ENCODE peak calls at places on chromosome 15, in five cellular contexts. S is RWPE1, H is glutamatergic neuron, C is sigmoid colon, D is progenitor cell of endocrine pancreas. U is an unnamed sample.

GRCh38 chr15:50767332-50767861 is 1.9 kb upstream of the SPPL2A start:
- DNase-seq in D (no peak), H (no peak), C (no peak), S (no peak), U (no peak)

GRCh38 chr15:57320543-57321220 is 55.6 kb upstream of the CGNL1 start:
- DNase-seq in H (no peak), D (no peak), C (no peak), S (no peak), U (no peak)

GRCh38 chr15:67249830-67250229 is 4.6 kb downstream of the AAGAB start:
- DNase-seq in C (no peak), S (no peak), D (no peak), H (no peak), U (no peak)

GRCh38 chr15:82823049-82823448 is 13.6 kb downstream of the WHAMM start:
- DNase-seq in H (no peak), C (no peak), D (no peak), S (no peak), U (no peak)

GRCh38 chr15:60375255-60375809 is 22.5 kb downstream of the ANXA2 start:
- DNase-seq in H (no peak), C (no peak), D (no peak), S (no peak), U (no peak)

GRCh38 chr15:86915811-86916331 is 836.2 kb downstream of the AGBL1 start:
- DNase-seq in H (peak), S (peak), D (no peak), C (no peak), U (no peak)

GRCh38 chr15:75696303-75696657 is 16.4 kb downstream of the CSPG4 start:
- DNase-seq in H (no peak), D (no peak), S (no peak), C (peak), U (no peak)

GRCh38 chr15:67945131-67945530 is 105.3 kb upstream of the RNU6-1 start:
- DNase-seq in C (no peak), H (no peak), S (no peak), D (no peak), U (no peak)

GRCh38 chr15:58524247-58524646 is 92.5 kb downstream of the LIPC start:
- DNase-seq in D (no peak), H (no peak), S (no peak), C (no peak), U (no peak)

GRCh38 chr15:87703238-87704111 is 553.1 kb downstream of the NTRK3 start:
- DNase-seq in H (no peak), D (no peak), S (no peak), C (no peak), U (no peak)

GRCh38 chr15:87672309-87672897 is 584.1 kb downstream of the NTRK3 start:
- DNase-seq in H (peak), C (no peak), D (peak), S (peak), U (no peak)

GRCh38 chr15:34039506-34040123 is 611 bp upstream of the AVEN start:
- DNase-seq in H (no peak), S (no peak), D (no peak), C (no peak), U (no peak)

GRCh38 chr15:60421544-60421943 is 23.8 kb upstream of the ANXA2 start:
- DNase-seq in H (no peak), D (no peak), C (no peak), S (peak), U (no peak)

GRCh38 chr15:60397772-60398445 is at the start of gene ANXA2:
- DNase-seq in C (peak), S (peak), D (peak), H (peak), U (peak)

GRCh38 chr15:71440479-71441071 is 325.3 kb downstream of the THSD4 start:
- DNase-seq in D (no peak), C (no peak), H (no peak), S (peak), U (no peak)

GRCh38 chr15:92902020-92902419 is 1.9 kb downstream of the CHD2 start:
- DNase-seq in C (no peak), H (no peak), D (no peak), S (no peak), U (no peak)

GRCh38 chr15:31434418-31435255 is 108.0 kb downstream of the KLF13 start:
- DNase-seq in S (peak), D (no peak), C (peak), H (no peak), U (peak)

GRCh38 chr15:31327674-31328424 is 1.2 kb downstream of the KLF13 start:
- DNase-seq in H (peak), C (peak), D (peak), S (peak), U (peak)

GRCh38 chr15:25697586-25697985 is 165.5 kb downstream of the ATP10A start:
- DNase-seq in H (no peak), D (no peak), S (no peak), C (no peak), U (no peak)

GRCh38 chr15:57732526-57733331 is 26.2 kb downstream of the POLR2M start:
- DNase-seq in D (peak), C (no peak), S (peak), H (peak), U (no peak)

GRCh38 chr15:51536965-51537574 is 85.5 kb downstream of the DMXL2 start:
- DNase-seq in C (no peak), S (peak), H (no peak), D (no peak), U (no peak)

GRCh38 chr15:25089577-25089976 is 134.8 kb downstream of the SNRPN start:
- DNase-seq in H (no peak), D (no peak), C (no peak), S (no peak), U (no peak)

GRCh38 chr15:49286649-49287394 is 116.8 kb downstream of the GALK2 start:
- DNase-seq in D (no peak), H (no peak), S (no peak), C (no peak), U (no peak)

GRCh38 chr15:25810631-25811077 is 52.5 kb downstream of the ATP10A start:
- DNase-seq in S (no peak), H (no peak), D (no peak), C (no peak), U (no peak)

GRCh38 chr15:96337354-96337990 is 7.0 kb downstream of the NR2F2 start:
- DNase-seq in C (no peak), D (no peak), S (no peak), H (no peak), U (no peak)

GRCh38 chr15:52673312-52673711 is 5.9 kb downstream of the ATOSA start:
- DNase-seq in S (no peak), H (no peak), D (no peak), C (no peak), U (no peak)

GRCh38 chr15:93432474-93432873 is 343.5 kb upstream of the RGMA start:
- DNase-seq in C (no peak), S (no peak), D (no peak), H (no peak), U (no peak)

GRCh38 chr15:51318382-51319150 is 19.8 kb downstream of the CYP19A1 start:
- DNase-seq in S (no peak), C (no peak), H (no peak), D (no peak), U (no peak)

GRCh38 chr15:48641416-48641815 is 4.1 kb downstream of the FBN1 start:
- DNase-seq in D (no peak), S (peak), H (no peak), C (no peak), U (no peak)

GRCh38 chr15:85579957-85580694 is 199.7 kb downstream of the AKAP13 start:
- DNase-seq in C (peak), S (no peak), D (no peak), H (no peak), U (no peak)

GRCh38 chr15:93210995-93211394 is 122.0 kb upstream of the RGMA start:
- DNase-seq in H (no peak), C (no peak), D (no peak), S (peak), U (no peak)

GRCh38 chr15:58873267-58873666 is 60.2 kb downstream of the SLTM start:
- DNase-seq in C (no peak), S (peak), D (no peak), H (no peak), U (no peak)

GRCh38 chr15:68553994-68554715 is 24.6 kb upstream of the CORO2B start:
- DNase-seq in C (no peak), S (peak), D (peak), H (peak), U (peak)

GRCh38 chr15:40743921-40744809 is 10.9 kb downstream of the RMDN3 start:
- DNase-seq in S (peak), C (peak), D (no peak), H (no peak), U (no peak)

GRCh38 chr15:82139823-82140268 is 94.0 kb upstream of the MEX3B start:
- DNase-seq in S (peak), H (no peak), D (no peak), C (no peak), U (no peak)

GRCh38 chr15:94467034-94467433 is 235.7 kb downstream of the MCTP2 start:
- DNase-seq in D (no peak), H (no peak), S (no peak), C (no peak), U (no peak)
- TF ChIP-seq CTCF in D (no peak), H (no peak), S (no peak), C (no peak), U (no peak)

DNA sequence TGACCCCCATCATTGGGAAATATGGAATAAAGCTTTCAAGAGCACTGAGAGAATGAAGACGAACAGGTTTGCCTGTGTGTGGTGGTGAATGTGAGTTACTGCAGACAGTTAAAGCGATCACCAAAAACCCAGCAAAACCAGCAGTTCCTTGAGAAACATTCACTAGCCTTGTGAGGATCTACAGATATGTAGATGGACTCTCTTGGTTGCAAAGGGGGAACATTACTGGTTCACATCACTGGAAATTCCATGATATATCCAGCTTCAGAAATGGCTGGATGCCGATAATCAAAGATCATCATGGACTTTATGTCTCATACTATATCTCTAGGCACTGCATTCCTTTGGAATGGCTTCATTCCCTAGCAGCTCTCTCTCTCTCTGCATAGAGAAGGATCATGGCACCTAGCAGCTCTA is 10.2 kb upstream of the HERC1 start:
- DNase-seq in S (no peak), D (no peak), C (no peak), H (no peak), U (no peak)
- TF ChIP-seq CTCF in S (no peak), D (no peak), C (no peak), H (no peak), U (no peak)

GRCh38 chr15:79540551-79540950 is 108.4 kb downstream of the MINAR1 start:
- DNase-seq in C (no peak), D (no peak), S (no peak), H (no peak), U (no peak)

GRCh38 chr15:79539426-79539825 is 107.3 kb downstream of the MINAR1 start:
- DNase-seq in S (peak), C (no peak), D (no peak), H (no peak), U (no peak)

GRCh38 chr15:79541176-79541575 is 109.0 kb downstream of the MINAR1 start:
- DNase-seq in S (no peak), C (no peak), D (no peak), H (peak), U (no peak)

GRCh38 chr15:79543097-79543496 is 111.0 kb downstream of the MINAR1 start:
- DNase-seq in H (no peak), D (no peak), S (no peak), C (no peak), U (no peak)
- TF ChIP-seq CTCF in H (peak), D (peak), S (no peak), C (no peak), U (no peak)

GRCh38 chr15:101067660-101068522 is 148.7 kb downstream of the LRRK1 start:
- DNase-seq in C (no peak), D (no peak), S (no peak), H (no peak), U (no peak)

GRCh38 chr15:101070024-101070423 is 150.9 kb downstream of the LRRK1 start:
- DNase-seq in C (no peak), D (no peak), S (no peak), H (no peak), U (no peak)

GRCh38 chr15:101070502-101071273 is 151.5 kb downstream of the LRRK1 start:
- DNase-seq in D (no peak), H (no peak), C (no peak), S (peak), U (no peak)

GRCh38 chr15:101068523-101068960 is 149.4 kb downstream of the LRRK1 start:
- DNase-seq in S (no peak), C (no peak), H (no peak), D (no peak), U (no peak)

DNA sequence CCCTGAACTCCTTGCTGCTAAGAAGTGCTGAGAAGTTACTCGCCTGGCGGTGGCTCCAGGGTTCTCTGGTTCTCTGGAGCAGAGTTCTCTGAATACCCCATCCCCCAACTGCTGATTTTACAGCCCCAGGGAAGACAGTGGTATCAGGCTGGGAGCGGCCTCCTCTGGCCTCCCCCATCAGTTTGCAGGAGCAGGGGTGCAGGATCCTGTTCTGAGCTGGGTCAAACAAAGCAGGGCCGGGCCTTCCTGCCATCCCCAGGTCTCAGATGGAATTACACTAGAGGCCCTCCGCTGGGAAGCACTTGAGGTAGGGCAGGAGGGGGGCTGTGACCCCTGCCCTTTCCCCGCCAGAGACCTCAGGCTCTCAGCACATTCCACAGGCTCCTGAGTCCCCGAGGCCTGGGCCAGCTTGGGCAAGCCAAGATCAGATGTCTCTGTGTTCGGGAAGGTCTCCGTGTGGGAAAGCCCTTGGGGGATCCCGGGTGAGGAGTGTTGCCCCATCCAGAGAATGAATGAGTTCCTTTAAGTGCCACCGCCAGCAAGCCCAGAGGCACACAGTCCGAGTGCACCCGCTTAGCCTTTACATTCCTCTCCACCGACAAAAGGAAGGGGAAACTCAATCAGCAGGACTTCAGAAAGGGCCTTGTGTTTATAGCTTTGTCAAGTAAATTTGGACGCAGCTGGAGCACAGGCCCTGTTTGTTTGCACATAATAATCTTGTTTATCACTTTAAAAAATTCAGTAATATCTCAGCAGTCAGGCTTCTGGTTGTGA is 150.0 kb downstream of the LRRK1 start:
- DNase-seq in D (peak), C (no peak), H (peak), S (peak), U (no peak)
- TF ChIP-seq CTCF in D (peak), C (no peak), H (peak), S (no peak), U (no peak)

DNA sequence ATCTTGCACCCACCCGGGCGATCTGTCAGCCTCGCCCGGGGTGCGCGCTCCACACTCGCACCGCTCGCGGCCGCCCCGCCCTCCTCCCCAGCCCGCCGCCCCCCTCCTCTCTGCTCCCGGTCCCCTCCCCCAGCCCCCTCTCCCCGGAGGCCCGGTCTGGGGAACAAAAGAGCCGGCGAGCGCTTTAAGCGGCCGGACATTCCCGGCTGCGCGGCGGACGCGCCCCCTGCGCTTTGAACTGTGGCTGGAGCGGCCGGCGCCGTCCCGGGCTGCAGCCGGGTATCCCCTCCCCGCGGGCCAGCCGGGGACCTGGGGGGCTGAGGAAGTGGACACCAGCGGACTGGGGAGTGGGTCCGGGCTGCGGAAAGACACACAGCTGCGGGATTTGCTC is at the start of gene IGDCC3:
- DNase-seq in D (peak), C (no peak), H (peak), S (no peak), U (no peak)
- TF ChIP-seq CTCF in D (no peak), C (no peak), H (no peak), S (no peak), U (no peak)

DNA sequence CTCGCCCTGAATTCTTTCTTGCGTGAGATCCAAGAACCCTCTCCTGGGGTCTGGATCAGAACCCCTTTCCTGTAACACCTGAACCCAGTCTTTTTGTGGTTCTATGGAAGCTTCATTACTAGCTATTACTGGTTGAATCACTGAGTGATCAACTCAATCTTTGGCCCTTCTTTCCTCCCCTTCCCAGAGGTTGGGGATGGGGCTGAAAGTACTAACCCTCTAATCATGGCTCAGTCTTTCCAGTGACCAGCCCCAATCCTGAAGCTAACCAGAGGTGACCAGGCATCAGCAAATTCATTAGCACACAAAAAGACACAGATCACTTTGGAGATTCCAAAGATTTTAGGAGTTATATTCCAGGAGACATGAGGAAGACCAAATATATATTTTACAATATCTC is 39.5 kb downstream of the HERC1 start:
- DNase-seq in D (no peak), S (no peak), H (no peak), C (no peak), U (no peak)
- TF ChIP-seq CTCF in D (no peak), S (no peak), H (no peak), C (no peak), U (no peak)

GRCh38 chr15:37789392-37789776 is 145.1 kb upstream of the TMCO5A start:
- DNase-seq in C (no peak), D (no peak), S (no peak), H (no peak), U (no peak)
- TF ChIP-seq CTCF in C (no peak), D (no peak), S (no peak), H (no peak), U (no peak)

DNA sequence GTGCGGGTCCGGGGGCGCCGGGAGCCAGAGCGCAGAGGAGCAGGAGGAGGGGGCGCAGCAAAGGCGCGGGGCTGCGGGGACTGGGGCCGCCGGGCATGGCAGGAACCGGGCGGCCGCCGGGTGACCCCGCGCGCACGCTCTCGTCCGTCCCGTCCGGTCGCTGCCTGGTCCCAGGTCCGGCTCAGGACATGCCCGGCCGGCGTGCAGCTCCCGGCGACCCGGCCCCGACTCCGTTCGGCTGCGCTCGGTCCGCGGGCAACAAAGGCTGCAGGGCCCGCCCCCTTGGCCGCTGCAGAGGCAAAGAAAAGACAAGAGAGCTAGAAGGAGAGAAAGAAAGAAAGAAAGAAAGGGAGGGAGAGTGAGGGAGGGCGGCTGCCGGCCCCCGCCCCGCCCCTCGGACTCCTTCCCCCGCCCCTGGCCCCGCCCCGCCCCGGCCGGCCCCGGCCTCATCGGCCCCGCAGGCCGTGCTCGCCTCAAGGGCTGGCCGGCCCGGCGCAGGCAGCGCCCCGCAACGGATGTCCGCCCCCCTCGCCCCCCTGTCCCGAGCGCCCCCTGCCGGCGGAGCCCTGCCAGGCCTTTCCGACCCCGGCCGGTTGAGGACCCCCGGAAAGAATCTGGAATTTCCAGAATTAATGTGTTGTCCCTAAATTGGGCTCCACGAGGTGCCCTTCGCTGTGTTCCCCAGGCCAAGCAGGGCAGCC is at the start of gene ADAMTS7:
- DNase-seq in S (peak), D (peak), H (peak), C (peak), U (peak)
- TF ChIP-seq CTCF in S (peak), D (peak), H (peak), C (peak), U (no peak)